ENCODE peak calls at places on chromosome 10, in five cellular contexts. One of them, this sample, is unnamed.

GRCh38 chr10:64209574-64209973 is 688.4 kb downstream of the REEP3 start:
- DNase-seq in HS-27A: no peak
- DNase-seq in NCI-H1436: no peak
- DNase-seq in AG08395: no peak
- DNase-seq in NCI-H1105: no peak
- DNase-seq in this sample: no peak

GRCh38 chr10:88222878-88223277 is 359.5 kb downstream of the PTEN start:
- DNase-seq in NCI-H1105: no peak
- DNase-seq in NCI-H1436: no peak
- DNase-seq in AG08395: no peak
- DNase-seq in HS-27A: no peak
- DNase-seq in this sample: no peak

GRCh38 chr10:102729090-102730026 is 14.4 kb upstream of the WBP1L start:
- DNase-seq in AG08395: peak; percentile 92
- DNase-seq in NCI-H1105: peak; percentile 3
- DNase-seq in NCI-H1436: peak; percentile 24
- DNase-seq in HS-27A: no peak
- DNase-seq in this sample: peak; percentile 33

GRCh38 chr10:24518981-24519597 is 204.6 kb downstream of the ARHGAP21 start:
- DNase-seq in AG08395: peak; percentile 75
- DNase-seq in NCI-H1436: peak; percentile 32
- DNase-seq in NCI-H1105: peak; percentile 52
- DNase-seq in HS-27A: peak; percentile 4
- DNase-seq in this sample: no peak

GRCh38 chr10:12333382-12334185 is 15.8 kb upstream of the CAMK1D start:
- DNase-seq in AG08395: peak; percentile 96
- DNase-seq in NCI-H1105: no peak
- DNase-seq in NCI-H1436: peak; percentile 38
- DNase-seq in HS-27A: peak; percentile 69
- DNase-seq in this sample: peak; percentile 66

GRCh38 chr10:110576220-110576619 is 8.7 kb downstream of the SMC3 start:
- DNase-seq in HS-27A: no peak
- DNase-seq in AG08395: peak; percentile 18
- DNase-seq in NCI-H1436: no peak
- DNase-seq in NCI-H1105: no peak
- DNase-seq in this sample: no peak

GRCh38 chr10:6840766-6841165 is 260.7 kb upstream of the PRKCQ start:
- DNase-seq in AG08395: peak; percentile 56
- DNase-seq in NCI-H1105: no peak
- DNase-seq in HS-27A: no peak
- DNase-seq in NCI-H1436: no peak
- DNase-seq in this sample: no peak

GRCh38 chr10:3415878-3416605 is 243.5 kb upstream of the PITRM1 start:
- DNase-seq in NCI-H1105: no peak
- DNase-seq in NCI-H1436: no peak
- DNase-seq in AG08395: no peak
- DNase-seq in HS-27A: no peak
- DNase-seq in this sample: no peak

GRCh38 chr10:97648557-97649404 is 8.3 kb downstream of the PI4K2A start:
- DNase-seq in NCI-H1436: no peak
- DNase-seq in NCI-H1105: no peak
- DNase-seq in AG08395: peak; percentile 90
- DNase-seq in HS-27A: peak; percentile 72
- DNase-seq in this sample: no peak

GRCh38 chr10:70197235-70197952 is 27.1 kb upstream of the SAR1A start:
- DNase-seq in HS-27A: no peak
- DNase-seq in AG08395: no peak
- DNase-seq in NCI-H1105: no peak
- DNase-seq in NCI-H1436: no peak
- DNase-seq in this sample: no peak

GRCh38 chr10:72263613-72264241 is 10.0 kb upstream of the DDIT4 start:
- DNase-seq in HS-27A: no peak
- DNase-seq in NCI-H1105: peak; percentile 75
- DNase-seq in AG08395: no peak
- DNase-seq in NCI-H1436: peak; percentile 94
- DNase-seq in this sample: peak; percentile 88

GRCh38 chr10:69988094-69988493 is 64.6 kb upstream of the MACROH2A2 start:
- DNase-seq in NCI-H1105: no peak
- DNase-seq in NCI-H1436: no peak
- DNase-seq in AG08395: no peak
- DNase-seq in HS-27A: no peak
- DNase-seq in this sample: no peak

GRCh38 chr10:45160266-45160665 is 155.1 kb downstream of the OR13A1 start:
- DNase-seq in AG08395: no peak
- DNase-seq in HS-27A: no peak
- DNase-seq in NCI-H1105: no peak
- DNase-seq in NCI-H1436: no peak
- DNase-seq in this sample: no peak

GRCh38 chr10:113131611-113132330 is 181.7 kb downstream of the TCF7L2 start:
- DNase-seq in NCI-H1105: no peak
- DNase-seq in AG08395: peak; percentile 84
- DNase-seq in NCI-H1436: no peak
- DNase-seq in HS-27A: peak; percentile 34
- DNase-seq in this sample: no peak

GRCh38 chr10:123962756-123963469 is 71.3 kb upstream of the CPXM2 start:
- DNase-seq in NCI-H1105: no peak
- DNase-seq in NCI-H1436: no peak
- DNase-seq in AG08395: no peak
- DNase-seq in HS-27A: no peak
- DNase-seq in this sample: no peak

GRCh38 chr10:77919713-77920108 is 6.8 kb downstream of the DLG5 start:
- DNase-seq in AG08395: peak; percentile 53
- DNase-seq in HS-27A: no peak
- DNase-seq in NCI-H1436: no peak
- DNase-seq in NCI-H1105: no peak
- DNase-seq in this sample: no peak

GRCh38 chr10:100561005-100561404 is 25.3 kb downstream of the HIF1AN start:
- DNase-seq in AG08395: no peak
- DNase-seq in NCI-H1105: no peak
- DNase-seq in NCI-H1436: no peak
- DNase-seq in HS-27A: no peak
- DNase-seq in this sample: no peak

GRCh38 chr10:49072166-49072885 is 43.0 kb downstream of the VSTM4 start:
- DNase-seq in HS-27A: no peak
- DNase-seq in NCI-H1436: no peak
- DNase-seq in AG08395: no peak
- DNase-seq in NCI-H1105: no peak
- DNase-seq in this sample: no peak

GRCh38 chr10:49138361-49138891 is 4.6 kb upstream of the FAM170B start:
- DNase-seq in AG08395: peak; percentile 81
- DNase-seq in HS-27A: no peak
- DNase-seq in NCI-H1436: no peak
- DNase-seq in NCI-H1105: no peak
- DNase-seq in this sample: no peak

GRCh38 chr10:33939892-33940291 is 605.4 kb upstream of the NRP1 start:
- DNase-seq in HS-27A: no peak
- DNase-seq in NCI-H1105: no peak
- DNase-seq in AG08395: no peak
- DNase-seq in NCI-H1436: peak; percentile 20
- DNase-seq in this sample: no peak

GRCh38 chr10:132411561-132412253 is 14.7 kb downstream of the PWWP2B start:
- DNase-seq in HS-27A: no peak
- DNase-seq in NCI-H1105: no peak
- DNase-seq in NCI-H1436: no peak
- DNase-seq in AG08395: peak; percentile 73
- DNase-seq in this sample: no peak

GRCh38 chr10:74290703-74291102 is 139.7 kb downstream of the ADK start:
- DNase-seq in HS-27A: no peak
- DNase-seq in AG08395: peak; percentile 34
- DNase-seq in NCI-H1105: no peak
- DNase-seq in NCI-H1436: no peak
- DNase-seq in this sample: no peak

GRCh38 chr10:75508814-75509306 is 77.4 kb downstream of the LRMDA start:
- DNase-seq in NCI-H1105: no peak
- DNase-seq in HS-27A: no peak
- DNase-seq in AG08395: no peak
- DNase-seq in NCI-H1436: no peak
- DNase-seq in this sample: no peak

GRCh38 chr10:72659694-72660093 is 32.2 kb upstream of the MCU start:
- DNase-seq in NCI-H1105: no peak
- DNase-seq in AG08395: no peak
- DNase-seq in NCI-H1436: no peak
- DNase-seq in HS-27A: no peak
- DNase-seq in this sample: no peak

GRCh38 chr10:97367126-97367649 is 32.7 kb upstream of the FRAT2 start:
- DNase-seq in HS-27A: no peak
- DNase-seq in AG08395: no peak
- DNase-seq in NCI-H1436: no peak
- DNase-seq in NCI-H1105: no peak
- DNase-seq in this sample: no peak

GRCh38 chr10:115417585-115418265 is 324.6 kb downstream of the ATRNL1 start:
- DNase-seq in NCI-H1105: no peak
- DNase-seq in AG08395: peak; percentile 27
- DNase-seq in NCI-H1436: peak; percentile 2
- DNase-seq in HS-27A: no peak
- DNase-seq in this sample: peak; percentile 19

GRCh38 chr10:24556746-24557742 is 166.6 kb downstream of the ARHGAP21 start:
- DNase-seq in NCI-H1436: peak; percentile 34
- DNase-seq in NCI-H1105: no peak
- DNase-seq in AG08395: peak; percentile 63
- DNase-seq in HS-27A: peak; percentile 23
- DNase-seq in this sample: no peak

GRCh38 chr10:48625013-48625412 is 20.1 kb upstream of the ARHGAP22 start:
- DNase-seq in HS-27A: no peak
- DNase-seq in NCI-H1105: no peak
- DNase-seq in AG08395: peak; percentile 34
- DNase-seq in NCI-H1436: no peak
- DNase-seq in this sample: no peak

GRCh38 chr10:123245264-123245663 is 91.1 kb downstream of the BUB3 start:
- DNase-seq in NCI-H1436: no peak
- DNase-seq in HS-27A: no peak
- DNase-seq in AG08395: no peak
- DNase-seq in NCI-H1105: no peak
- DNase-seq in this sample: no peak

GRCh38 chr10:126110434-126110833 is 214.1 kb downstream of the FANK1 start:
- DNase-seq in NCI-H1105: no peak
- DNase-seq in AG08395: peak; percentile 25
- DNase-seq in NCI-H1436: no peak
- DNase-seq in HS-27A: no peak
- DNase-seq in this sample: no peak

GRCh38 chr10:71970331-71970730 is 6.1 kb downstream of the CHST3 start:
- DNase-seq in HS-27A: no peak
- DNase-seq in AG08395: no peak
- DNase-seq in NCI-H1105: no peak
- DNase-seq in NCI-H1436: no peak
- DNase-seq in this sample: no peak

GRCh38 chr10:61719906-61720305 is 57.2 kb downstream of the CABCOCO1 start:
- DNase-seq in HS-27A: no peak
- DNase-seq in NCI-H1436: no peak
- DNase-seq in AG08395: no peak
- DNase-seq in NCI-H1105: no peak
- DNase-seq in this sample: no peak

GRCh38 chr10:47037654-47038425 is 126.6 kb downstream of the PTPN20 start:
- DNase-seq in AG08395: no peak
- DNase-seq in NCI-H1105: no peak
- DNase-seq in HS-27A: no peak
- DNase-seq in NCI-H1436: no peak
- DNase-seq in this sample: no peak

GRCh38 chr10:85976267-85976793 is 390.3 kb downstream of the GRID1 start:
- DNase-seq in AG08395: no peak
- DNase-seq in HS-27A: no peak
- DNase-seq in NCI-H1436: no peak
- DNase-seq in NCI-H1105: no peak
- DNase-seq in this sample: no peak

GRCh38 chr10:21368022-21368582 is 157.4 kb downstream of the SKIDA1 start:
- DNase-seq in NCI-H1105: no peak
- DNase-seq in NCI-H1436: no peak
- DNase-seq in HS-27A: no peak
- DNase-seq in AG08395: no peak
- DNase-seq in this sample: no peak

GRCh38 chr10:89644967-89645741 is at the start of gene PANK1:
- DNase-seq in NCI-H1436: peak; percentile 71
- DNase-seq in HS-27A: no peak
- DNase-seq in AG08395: peak; percentile 89
- DNase-seq in NCI-H1105: peak; percentile 38
- DNase-seq in this sample: peak; percentile 62

GRCh38 chr10:51510231-51510630 is 189.2 kb downstream of the CSTF2T start:
- DNase-seq in NCI-H1105: no peak
- DNase-seq in AG08395: no peak
- DNase-seq in NCI-H1436: no peak
- DNase-seq in HS-27A: no peak
- DNase-seq in this sample: no peak

This sample was measured in COR-L47.